ENCODE peak calls at places on chromosomes 7 and 10, in six cellular contexts. L is mucosa of descending colon, V is endodermal cell, G is cardiac muscle cell, D is IMR-90, B is H9. E is an unnamed sample. For H3K4me1 and H3K9me3, the result is how much of the 10 kb centered on the place peaks cover.

GRCh38 chr10:127840884-127841283 is 51.9 kb downstream of the CLRN3 start:
- DNase-seq in L (no peak), V (peak), G (no peak), D (no peak), B (no peak), E (no peak)

GRCh38 chr7:156725982-156726381 is 85.4 kb downstream of the RNF32 start:
- DNase-seq in L (no peak), V (no peak), G (peak), D (no peak), B (no peak), E (no peak)

GRCh38 chr10:55410415-55410885 is 609.4 kb upstream of the PCDH15 start:
- DNase-seq in L (peak), V (peak), G (peak), D (no peak), B (peak), E (peak)

GRCh38 chr10:52659085-52659484 is 113.5 kb downstream of the MBL2 start:
- DNase-seq in L (no peak), V (no peak), G (peak), D (no peak), B (no peak), E (no peak)

GRCh38 chr10:119306514-119306951 is 99.2 kb downstream of the GRK5 start:
- DNase-seq in L (peak), V (no peak), G (no peak), D (no peak), B (no peak), E (no peak)

GRCh38 chr7:101575168-101575567 is 53.9 kb downstream of the MYL10 start:
- DNase-seq in L (no peak), V (peak), G (no peak), D (no peak), B (peak), E (no peak)

GRCh38 chr10:43121444-43121843 is 16.8 kb upstream of the CSGALNACT2 start:
- DNase-seq in L (peak), V (no peak), G (peak), D (no peak), B (no peak), E (no peak)

GRCh38 chr10:110803830-110804338 is 67.8 kb upstream of the PDCD4 start:
- DNase-seq in L (peak), V (peak), G (peak), D (peak), B (peak), E (peak)

GRCh38 chr7:55325371-55325792 is 39.8 kb upstream of the LANCL2 start:
- DNase-seq in L (no peak), V (no peak), G (peak), D (peak), B (no peak), E (no peak)

GRCh38 chr10:28991738-28992270 is 297.1 kb upstream of the LYZL1 start:
- DNase-seq in L (peak), V (peak), G (peak), D (peak), B (peak), E (peak)

GRCh38 chr10:27612615-27613014 is 108.5 kb downstream of the RAB18 start:
- DNase-seq in L (no peak), V (no peak), G (no peak), D (no peak), B (no peak), E (no peak)

GRCh38 chr7:20005081-20005480 is 212.1 kb downstream of the MACC1 start:
- DNase-seq in L (no peak), V (no peak), G (no peak), D (no peak), B (no peak), E (no peak)

GRCh38 chr7:23622469-23622868 is 25.3 kb downstream of the CCDC126 start:
- DNase-seq in L (no peak), V (no peak), G (peak), D (peak), B (no peak), E (no peak)

GRCh38 chr10:102738692-102739121 is 5.0 kb upstream of the WBP1L start:
- DNase-seq in L (no peak), V (no peak), G (no peak), D (no peak), B (no peak), E (no peak)

GRCh38 chr10:128398103-128398502 is 271.9 kb upstream of the MKI67 start:
- DNase-seq in L (no peak), V (peak), G (no peak), D (no peak), B (no peak), E (no peak)

GRCh38 chr10:75347211-75347610 is 54.4 kb downstream of the ZNF503 start:
- DNase-seq in L (no peak), V (no peak), G (no peak), D (no peak), B (peak), E (no peak)

GRCh38 chr7:3657201-3657600 is 356.1 kb downstream of the SDK1 start:
- DNase-seq in L (no peak), V (no peak), G (no peak), D (no peak), B (no peak), E (no peak)

GRCh38 chr10:15439381-15439837 is 68.3 kb upstream of the FAM171A1 start:
- DNase-seq in L (no peak), V (peak), G (peak), D (peak), B (peak), E (no peak)

GRCh38 chr7:132464740-132465139 is 111.5 kb downstream of the PLXNA4 start:
- DNase-seq in L (no peak), V (no peak), G (peak), D (no peak), B (no peak), E (no peak)

GRCh38 chr10:8331896-8332729 is 277.6 kb downstream of the GATA3 start:
- DNase-seq in L (peak), V (peak), G (peak), D (peak), B (peak), E (peak)

GRCh38 chr10:102310356-102311024 is 65.2 kb downstream of the GBF1 start:
- DNase-seq in L (no peak), V (no peak), G (peak), D (peak), B (no peak), E (no peak)

GRCh38 chr7:2905500-2905899 is 61.4 kb upstream of the GNA12 start:
- DNase-seq in L (no peak), V (no peak), G (no peak), D (no peak), B (no peak), E (no peak)

GRCh38 chr10:93313798-93314197 is 168.3 kb downstream of the MYOF start:
- DNase-seq in L (no peak), V (no peak), G (no peak), D (no peak), B (no peak), E (no peak)

GRCh38 chr10:70780772-70781171 is 4.4 kb downstream of the TBATA start:
- DNase-seq in L (no peak), V (no peak), G (no peak), D (no peak), B (no peak), E (no peak)

GRCh38 chr7:36391436-36392198 is 2.0 kb downstream of the ANLN start:
- DNase-seq in L (no peak), V (no peak), G (no peak), D (peak), B (no peak), E (no peak)

GRCh38 chr7:33369888-33370287 is 240.5 kb downstream of the BBS9 start:
- DNase-seq in L (no peak), V (no peak), G (no peak), D (no peak), B (no peak), E (no peak)

GRCh38 chr7:44720301-44720700 is 28.3 kb upstream of the ZMIZ2 start:
- DNase-seq in L (no peak), V (no peak), G (no peak), D (no peak), B (no peak), E (no peak)

GRCh38 chr10:96831867-96832720 is at the start of gene LCOR:
- DNase-seq in L (peak), V (peak), G (peak), D (peak), B (peak), E (peak)

GRCh38 chr10:5685764-5686240 is 1.2 kb downstream of the TASOR2 start:
- DNase-seq in L (no peak), V (no peak), G (peak), D (peak), B (no peak), E (no peak)

DNA sequence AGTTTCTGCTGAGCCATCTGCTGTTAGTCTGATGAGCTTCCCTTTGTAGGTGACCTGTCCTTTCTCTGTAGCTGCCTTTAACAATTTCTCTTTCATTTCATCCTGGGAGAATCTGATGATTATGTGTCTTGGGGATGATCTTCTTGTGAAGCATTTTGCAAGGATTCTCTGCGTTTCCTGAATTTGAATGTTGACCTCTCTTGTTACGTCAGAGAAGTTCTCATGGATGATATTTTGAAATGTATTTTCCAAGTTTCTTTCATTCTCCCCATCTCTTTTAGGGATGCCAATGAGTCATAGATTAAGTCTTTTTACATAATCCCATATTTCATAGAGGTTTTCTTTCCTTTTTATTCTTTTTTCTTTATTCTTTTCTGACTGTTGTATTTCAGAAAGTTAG is 184.2 kb upstream of the BET1 start:
- DNase-seq in L (no peak), V (no peak), G (peak), D (no peak), B (no peak), E (no peak)
- TF ChIP-seq CTCF in L (no peak), V (no peak), G (no peak), D (no peak), B (no peak), E (no peak)

DNA sequence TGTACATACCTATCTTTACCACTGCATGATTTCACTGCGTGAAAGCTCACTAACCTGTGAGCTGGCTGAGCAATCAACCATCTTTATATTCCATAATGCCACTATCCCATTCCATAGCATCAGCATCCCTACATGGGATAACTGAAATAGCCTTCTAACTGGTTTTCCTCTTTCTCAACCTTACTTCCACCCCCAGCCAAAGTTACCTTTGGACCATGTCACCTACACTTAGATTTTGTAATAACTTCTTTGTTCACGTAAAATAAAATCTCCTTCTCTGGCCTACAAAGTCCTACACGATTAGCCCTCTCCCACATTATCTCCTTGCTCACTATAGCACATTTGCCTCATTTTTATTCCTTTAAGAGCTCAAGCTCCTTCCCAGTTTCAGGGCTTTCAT is 2.5 kb downstream of the PSMA2 start:
- DNase-seq in L (no peak), V (no peak), G (no peak), D (no peak), B (no peak), E (no peak)
- H3K4me1 ChIP-seq in L (under half), V (under half), G (under half), D (under half), B (under half), E (under half)

GRCh38 chr7:19000410-19000809 is 117.0 kb downstream of the TWIST1 start:
- DNase-seq in L (no peak), V (no peak), G (no peak), D (no peak), B (no peak), E (no peak)
- H3K9me3 ChIP-seq in L (under half), V (under half), G (under half), D (under half), B (under half), E (under half)

GRCh38 chr10:81546243-81546642 is 328.8 kb upstream of the NRG3 start:
- DNase-seq in L (no peak), V (no peak), G (no peak), D (no peak), B (no peak), E (no peak)
- TF ChIP-seq CTCF in L (no peak), V (no peak), G (no peak), D (no peak), B (no peak), E (no peak)

GRCh38 chr7:131021902-131022301 is 287.9 kb upstream of the KLF14 start:
- DNase-seq in L (no peak), V (no peak), G (no peak), D (no peak), B (no peak), E (no peak)

GRCh38 chr7:131020759-131021219 is 286.8 kb upstream of the KLF14 start:
- DNase-seq in L (no peak), V (peak), G (no peak), D (no peak), B (no peak), E (no peak)

GRCh38 chr7:131021460-131021859 is 287.5 kb upstream of the KLF14 start:
- DNase-seq in L (no peak), V (peak), G (no peak), D (no peak), B (no peak), E (no peak)

GRCh38 chr7:131016230-131016629 is 282.2 kb upstream of the KLF14 start:
- DNase-seq in L (no peak), V (peak), G (no peak), D (no peak), B (no peak), E (no peak)

DNA sequence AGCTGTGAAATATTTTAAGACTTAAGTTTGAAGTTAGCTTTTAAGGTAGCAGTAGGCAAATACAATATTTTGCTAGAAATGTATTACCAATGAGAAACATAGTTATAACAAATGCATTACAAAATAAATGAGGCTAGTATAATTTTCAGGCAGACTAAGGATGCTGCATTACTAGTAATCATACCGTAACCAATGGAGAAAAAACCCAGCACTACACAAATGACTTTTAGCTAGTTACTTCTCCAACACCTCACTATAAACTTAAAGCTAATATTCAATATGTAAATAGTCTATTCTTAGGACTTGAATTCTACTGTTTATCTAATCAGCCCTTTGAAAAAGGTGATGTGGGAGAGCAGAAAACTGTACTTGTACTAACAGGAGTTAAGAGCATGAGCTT is 285.3 kb upstream of the KLF14 start:
- DNase-seq in L (no peak), V (no peak), G (no peak), D (no peak), B (no peak), E (no peak)
- H3K4me1 ChIP-seq in L (under half), V (under half), G (under half), D (under half), B (under half), E (under half)

DNA sequence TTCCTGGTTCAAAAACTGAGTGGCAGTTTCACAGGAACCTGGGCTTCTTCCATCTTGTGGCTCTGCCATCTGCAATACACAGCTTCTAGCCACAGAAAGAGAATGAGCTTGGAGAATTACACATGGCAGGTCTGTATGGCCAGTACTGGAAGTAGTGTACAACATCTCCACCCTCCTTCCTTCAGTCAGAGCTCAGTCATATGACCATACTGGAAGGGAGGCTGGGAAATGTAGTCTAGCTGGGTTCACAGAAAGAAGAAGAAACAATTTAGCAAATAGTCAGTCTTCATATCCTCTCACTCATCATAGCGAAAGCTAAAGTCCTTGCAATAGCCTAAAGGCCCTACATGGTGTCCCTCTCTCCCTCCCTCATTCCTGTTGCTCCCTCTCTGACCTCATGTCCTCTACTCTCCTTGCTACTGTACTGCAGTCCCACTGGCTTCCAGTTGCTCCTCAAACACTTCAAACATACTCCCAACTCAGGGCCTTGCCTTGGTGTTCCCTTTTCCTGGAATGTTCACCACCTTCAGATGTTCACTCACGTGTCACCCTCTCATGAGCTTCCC is 4.3 kb upstream of the CALU start:
- DNase-seq in L (no peak), V (no peak), G (no peak), D (no peak), B (no peak), E (no peak)
- H3K9me3 ChIP-seq in L (under half), V (under half), G (under half), D (under half), B (under half), E (under half)